ENCODE peak calls at places on chromosome 11, in eight cellular contexts. U is activated T-cell treated with anti-CD3 and anti-CD28 coated beads, Interleukin-2, amount 50 U/mL, for 72 hours; G is GM03348; K is MCF 10A; V is stimulated activated CD8-positive, alpha-beta memory T cell treated with anti-CD3 and anti-CD28 coated beads, Interleukin-15, amount 100 ng/mL, for 1 hour; L is bronchial epithelial cell; D is neural crest cell; E is neuronal stem cell. H is an unnamed sample.

GRCh38 chr11:60921777-60922335 is 2.4 kb upstream of the TMEM132A start:
- DNase-seq in L (no peak), E (no peak), G (no peak), D (no peak), V (no peak), K (no peak), U (no peak), H (no peak)

GRCh38 chr11:121613724-121614123 is 161.0 kb upstream of the SORL1-AS1 start:
- DNase-seq in G (no peak), U (no peak), D (no peak), K (no peak), L (no peak), E (no peak), V (no peak), H (no peak)

GRCh38 chr11:67354314-67355022 is 1.1 kb upstream of the POLD4 start:
- DNase-seq in E (no peak), L (peak; percentile 95), V (no peak), D (no peak), U (peak; percentile 39), G (peak; percentile 91), K (peak; percentile 96), H (no peak)

GRCh38 chr11:12188548-12189317 is 78.3 kb downstream of the MICAL2 start:
- DNase-seq in G (no peak), E (no peak), L (peak; percentile 68), D (no peak), U (no peak), K (no peak), V (no peak), H (no peak)

GRCh38 chr11:98300777-98301176 is 720.0 kb upstream of the CNTN5 start:
- DNase-seq in V (no peak), L (no peak), D (no peak), K (peak; percentile 8), U (no peak), E (no peak), G (no peak), H (no peak)

GRCh38 chr11:119751281-119752060 is 22.5 kb upstream of the NECTIN1 start:
- DNase-seq in G (no peak), D (no peak), K (no peak), E (no peak), V (no peak), L (peak; percentile 35), U (peak; percentile 55), H (no peak)

GRCh38 chr11:65644837-65645236 is 6.9 kb downstream of the SIPA1 start:
- DNase-seq in L (no peak), E (no peak), U (no peak), G (no peak), D (no peak), V (no peak), K (no peak), H (no peak)

GRCh38 chr11:134454146-134454690 is 42.2 kb upstream of the B3GAT1 start:
- DNase-seq in K (no peak), U (no peak), E (no peak), V (no peak), D (no peak), G (no peak), L (no peak), H (no peak)

GRCh38 chr11:70063555-70063954 is 14.6 kb upstream of the ANO1 start:
- DNase-seq in K (no peak), D (no peak), L (peak; percentile 85), G (no peak), U (no peak), V (no peak), E (no peak), H (no peak)